ENCODE peak calls at places on chromosomes 5 and 9, in four cellular contexts. G is H1, M is Peyer's patch, E is cardiac muscle cell. Z is an unnamed sample.

GRCh38 chr5:109844148-109844547 is 154.4 kb downstream of the MAN2A1 start:
- DNase-seq in G (no peak), M (no peak), E (no peak), Z (no peak)

GRCh38 chr9:131873361-131873760 is 133.5 kb upstream of the RAPGEF1 start:
- DNase-seq in G (no peak), M (no peak), E (no peak), Z (no peak)

GRCh38 chr5:176152191-176152932 is 85.9 kb upstream of the SIMC1 start:
- DNase-seq in G (no peak), M (no peak), E (peak; percentile 45), Z (no peak)

GRCh38 chr9:132579427-132579798 is 3.0 kb upstream of the BARHL1 start:
- DNase-seq in G (no peak), M (no peak), E (no peak), Z (no peak)

GRCh38 chr9:89477395-89477794 is 20.5 kb downstream of the SEMA4D start:
- DNase-seq in G (no peak), M (peak; percentile 43), E (no peak), Z (no peak)

GRCh38 chr9:134983506-134984371 is 66.0 kb upstream of the FCN1 start:
- DNase-seq in G (no peak), M (no peak), E (no peak), Z (no peak)

GRCh38 chr9:138071731-138072130 is 194.1 kb downstream of the CACNA1B start:
- DNase-seq in G (no peak), M (peak; percentile 25), E (no peak), Z (no peak)

GRCh38 chr9:34603610-34604231 is 8.2 kb downstream of the RPP25L start:
- DNase-seq in G (no peak), M (peak; percentile 94), E (peak; percentile 87), Z (peak; percentile 54)

GRCh38 chr9:136644593-136645342 is 17.9 kb upstream of the EGFL7 start:
- DNase-seq in G (no peak), M (peak; percentile 79), E (peak; percentile 70), Z (no peak)

GRCh38 chr5:31845351-31845750 is 206.4 kb downstream of the PDZD2 start:
- DNase-seq in G (no peak), M (no peak), E (no peak), Z (no peak)

GRCh38 chr9:125897481-125897880 is 150.3 kb downstream of the PBX3 start:
- DNase-seq in G (no peak), M (no peak), E (no peak), Z (no peak)

GRCh38 chr5:43432486-43433365 is 20.5 kb upstream of the CCL28 start:
- DNase-seq in G (no peak), M (peak; percentile 70), E (no peak), Z (peak; percentile 94)

GRCh38 chr5:147341382-147341781 is 106.6 kb downstream of the STK32A start:
- DNase-seq in G (no peak), M (no peak), E (no peak), Z (no peak)

GRCh38 chr5:65203746-65204145 is 278.0 kb downstream of the ADAMTS6 start:
- DNase-seq in G (no peak), M (no peak), E (no peak), Z (peak; percentile 59)

GRCh38 chr9:136793063-136793946 is 2.2 kb downstream of the TMEM141 start:
- DNase-seq in G (no peak), M (peak; percentile 67), E (peak; percentile 65), Z (no peak)

GRCh38 chr9:33661186-33661585 is 134.2 kb upstream of the PRSS3 start:
- DNase-seq in G (no peak), M (no peak), E (no peak), Z (no peak)

GRCh38 chr5:131112424-131112823 is 52.6 kb downstream of the HINT1 start:
- DNase-seq in G (no peak), M (no peak), E (no peak), Z (no peak)

GRCh38 chr5:38463634-38464521 is 92.6 kb downstream of the LIFR start:
- DNase-seq in G (no peak), M (no peak), E (no peak), Z (peak; percentile 69)

GRCh38 chr9:112012026-112012902 is 115.7 kb downstream of the UGCG start:
- DNase-seq in G (no peak), M (peak; percentile 86), E (no peak), Z (peak; percentile 87)

GRCh38 chr5:131096774-131097695 is 68.0 kb downstream of the HINT1 start:
- DNase-seq in G (no peak), M (no peak), E (no peak), Z (no peak)

GRCh38 chr5:40615586-40616193 is 64.0 kb upstream of the PTGER4 start:
- DNase-seq in G (no peak), M (no peak), E (no peak), Z (no peak)

GRCh38 chr5:65475336-65475735 is 6.4 kb downstream of the ADAMTS6 start:
- DNase-seq in G (no peak), M (no peak), E (no peak), Z (no peak)

GRCh38 chr5:6522337-6522736 is 73.7 kb downstream of the UBE2QL1 start:
- DNase-seq in G (no peak), M (no peak), E (no peak), Z (no peak)

GRCh38 chr9:84668204-84669007 is 1.1 kb upstream of the NTRK2 start:
- DNase-seq in G (peak; percentile 44), M (peak; percentile 56), E (peak; percentile 88), Z (peak; percentile 31)

GRCh38 chr9:34451545-34451944 is 6.8 kb downstream of the FAM219A start:
- DNase-seq in G (no peak), M (no peak), E (no peak), Z (no peak)

GRCh38 chr9:312596-313320 is 98.1 kb downstream of the DOCK8 start:
- DNase-seq in G (no peak), M (no peak), E (no peak), Z (no peak)

GRCh38 chr5:132498152-132498551 is 7.6 kb upstream of the IRF1 start:
- DNase-seq in G (no peak), M (peak; percentile 65), E (no peak), Z (no peak)

GRCh38 chr5:140383300-140383699 is 18.3 kb upstream of the ANKHD1 start:
- DNase-seq in G (no peak), M (no peak), E (no peak), Z (no peak)

GRCh38 chr9:97419315-97419867 is 7.5 kb downstream of the TDRD7 start:
- DNase-seq in G (no peak), M (no peak), E (no peak), Z (peak; percentile 20)

GRCh38 chr5:147509710-147510651 is at the start of gene DPYSL3:
- DNase-seq in G (peak; percentile 44), M (peak; percentile 59), E (peak; percentile 86), Z (no peak)

GRCh38 chr9:129183495-129184308 is 5.6 kb upstream of the IER5L start:
- DNase-seq in G (no peak), M (peak; percentile 68), E (no peak), Z (no peak)

DNA sequence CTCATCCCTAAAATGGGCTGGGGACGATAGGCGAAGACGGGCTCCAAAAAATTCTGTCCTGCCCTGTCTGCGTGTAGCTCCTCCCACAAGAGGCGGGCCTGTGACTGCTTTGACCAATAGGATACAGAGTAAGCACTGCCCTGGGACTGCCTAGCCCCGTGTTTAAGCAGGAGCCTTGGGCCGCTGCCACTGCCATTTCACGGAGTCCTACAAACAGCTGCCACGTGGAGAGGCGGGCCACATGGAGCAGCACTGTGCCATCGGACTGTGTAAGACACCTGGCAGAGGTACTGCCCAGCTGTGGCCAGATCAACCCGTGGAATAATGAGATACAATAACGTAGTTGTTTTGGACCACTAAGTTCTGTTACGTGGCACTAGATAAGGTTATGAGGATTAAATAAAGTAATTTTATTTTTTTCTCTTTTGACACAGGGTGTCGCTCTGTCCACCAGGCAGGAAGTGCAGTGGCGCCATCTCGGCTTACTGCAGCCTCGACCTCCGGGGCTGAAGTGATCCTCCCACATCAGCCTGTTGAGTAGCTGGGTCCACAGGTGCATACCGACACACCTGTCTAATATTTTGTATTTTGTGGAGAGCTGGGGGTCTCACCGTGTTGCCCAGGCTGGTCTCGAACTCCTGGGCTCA is 87.2 kb downstream of the LMNB1 start:
- DNase-seq in G (no peak), M (no peak), E (no peak), Z (no peak)
- H3K4me3 ChIP-seq in G (no peak overlapping the region), M (no peak overlapping the region), E (no peak overlapping the region), Z (no peak overlapping the region)

DNA sequence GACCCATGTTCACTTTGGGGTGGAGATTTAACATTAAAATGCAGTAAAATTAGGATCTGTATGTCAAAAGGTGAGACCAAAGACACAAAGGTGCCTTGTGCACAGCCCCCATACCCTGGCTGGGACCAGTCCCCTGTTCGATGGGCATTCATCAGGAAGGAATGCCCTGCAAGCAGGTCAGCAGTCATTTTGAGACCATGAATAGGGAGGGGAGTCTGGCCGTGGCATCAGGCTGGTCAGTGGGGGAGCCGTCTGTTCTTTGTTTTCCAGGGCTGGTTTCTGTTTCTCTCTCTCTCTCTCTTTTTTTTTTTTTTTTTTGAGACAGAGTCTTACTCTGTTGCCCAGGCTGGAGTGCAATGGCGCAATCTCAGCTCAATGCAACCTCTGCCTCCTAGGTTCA is 68.9 kb upstream of the GOLM1 start:
- DNase-seq in G (no peak), M (no peak), E (no peak), Z (no peak)
- TF ChIP-seq CTCF in G (no peak), M (no peak), E (no peak), Z (no peak)

GRCh38 chr9:114488398-114489129 is 16.7 kb downstream of the WHRN start:
- DNase-seq in G (no peak), M (no peak), E (no peak), Z (no peak)
- H3K4me3 ChIP-seq in G (no peak overlapping the region), M (no peak overlapping the region), E (no peak overlapping the region), Z (no peak overlapping the region)

GRCh38 chr5:2021484-2022176 is 138.9 kb upstream of the IRX4 start:
- DNase-seq in G (no peak), M (no peak), E (no peak), Z (no peak)
- TF ChIP-seq CTCF in G (no peak), M (no peak), E (no peak), Z (no peak)

DNA sequence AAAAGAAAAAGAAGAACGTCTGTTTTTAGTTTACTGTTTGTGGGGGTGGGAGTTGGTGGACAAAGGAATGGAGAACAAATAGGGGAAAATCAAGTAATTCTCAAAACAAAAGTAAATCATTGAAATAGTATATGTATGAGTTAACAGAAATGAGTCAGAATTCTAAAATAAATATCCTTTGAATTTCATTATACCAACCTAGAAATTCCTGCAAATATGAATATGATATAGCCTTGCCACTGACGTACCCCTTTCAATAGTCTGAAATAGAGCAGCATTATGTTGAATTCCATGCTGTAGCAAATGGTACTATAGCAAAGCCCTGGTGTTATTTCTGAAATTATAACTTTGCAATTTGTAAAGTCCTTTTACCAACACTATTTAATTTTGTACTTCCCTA is 29.7 kb upstream of the DTWD2 start:
- DNase-seq in G (no peak), M (no peak), E (no peak), Z (no peak)
- H3K4me3 ChIP-seq in G (no peak overlapping the region), M (no peak overlapping the region), E (no peak overlapping the region), Z (no peak overlapping the region)

GRCh38 chr5:127865273-127865672 is 162.1 kb downstream of the CCDC192 start:
- DNase-seq in G (no peak), M (no peak), E (no peak), Z (no peak)
- TF ChIP-seq CTCF in G (peak; percentile 33), M (peak; percentile 43), E (no peak), Z (peak; percentile 7)